ENCODE peak calls at places on chromosomes 12 and 14, in ten cellular contexts. L is neuronal stem cell; B is T-helper 17 cell; R is stimulated activated CD8-positive, alpha-beta memory T cell treated with anti-CD3 and anti-CD28 coated beads, Interleukin-2, amount 100 ng/mL, for 48 hours; U is OCI-LY7; H is stimulated activated CD4-positive, alpha-beta T cell treated with anti-CD3 and anti-CD28 coated beads, Interleukin-2, amount 100 ng/mL, for 48 hours; W is stromal cell of bone marrow; Z is Kasumi-1; P is iPS DF 19.7; Q is body of pancreas. I is an unnamed sample.

GRCh38 chr12:45695035-45695434 is 34.5 kb upstream of the ARID2 start:
- DNase-seq in B (no peak), R (no peak), Q (peak), W (no peak), L (no peak), U (no peak), H (no peak), P (no peak), Z (no peak), I (no peak)

GRCh38 chr14:55588259-55588699 is 8.3 kb downstream of the KTN1 start:
- DNase-seq in Z (no peak), R (no peak), P (no peak), B (no peak), H (no peak), Q (no peak), U (no peak), W (peak), L (no peak), I (no peak)

GRCh38 chr12:58455146-58455545 is 465.2 kb downstream of the LRIG3 start:
- DNase-seq in Q (no peak), Z (no peak), B (no peak), H (no peak), L (no peak), U (no peak), R (no peak), W (no peak), P (no peak), I (no peak)

GRCh38 chr12:5525783-5526367 is 94.0 kb downstream of the NTF3 start:
- DNase-seq in U (no peak), Q (no peak), H (no peak), L (no peak), P (no peak), Z (no peak), W (no peak), B (no peak), R (no peak), I (no peak)

GRCh38 chr14:93012516-93013367 is 89.8 kb downstream of the CHGA start:
- DNase-seq in Z (no peak), B (no peak), H (no peak), P (no peak), R (no peak), L (no peak), W (peak), Q (no peak), U (no peak), I (no peak)

GRCh38 chr12:105820407-105821140 is 318.2 kb downstream of the NUAK1 start:
- DNase-seq in W (peak), R (no peak), B (no peak), H (no peak), L (no peak), Q (peak), Z (no peak), U (no peak), P (no peak), I (peak)

GRCh38 chr12:52741378-52742195 is 35.6 kb downstream of the KRT76 start:
- DNase-seq in L (peak), P (peak), B (no peak), Q (peak), H (peak), U (peak), R (peak), W (peak), Z (no peak), I (no peak)

GRCh38 chr12:52246720-52247621 is 13.9 kb downstream of the KRT7 start:
- DNase-seq in B (no peak), Q (peak), U (no peak), Z (no peak), W (no peak), P (no peak), L (no peak), R (no peak), H (no peak), I (no peak)

GRCh38 chr14:98761993-98762392 is 510.0 kb downstream of the BCL11B start:
- DNase-seq in B (no peak), H (no peak), Z (no peak), R (no peak), Q (no peak), L (no peak), U (no peak), W (no peak), P (no peak), I (no peak)

GRCh38 chr12:118377005-118377890 is 893 bp downstream of the SUDS3 start:
- DNase-seq in L (peak), W (no peak), R (no peak), Q (no peak), H (no peak), U (peak), Z (no peak), P (no peak), B (no peak), I (no peak)

GRCh38 chr14:101428409-101428808 is 132.9 kb upstream of the DIO3 start:
- DNase-seq in R (no peak), U (no peak), P (no peak), H (no peak), W (no peak), B (no peak), L (no peak), Z (no peak), Q (no peak), I (no peak)

GRCh38 chr12:73308079-73308478 is 1035.9 kb downstream of the TRHDE start:
- DNase-seq in B (no peak), R (no peak), Q (no peak), U (no peak), P (no peak), L (no peak), H (no peak), Z (no peak), W (no peak), I (no peak)

GRCh38 chr14:75486317-75486716 is 36.0 kb upstream of the BATF start:
- DNase-seq in W (no peak), Z (no peak), Q (no peak), U (no peak), R (no peak), H (no peak), B (no peak), L (no peak), P (no peak), I (no peak)

I was measured in GM04503.